ENCODE peak calls at places on chromosomes 3 and 15, in five cellular contexts. X, R, S, B and J are unnamed samples.

GRCh38 chr3:159996018-159996417 is 7.4 kb downstream of the IL12A start:
- DNase-seq in X (no peak), R (no peak), S (no peak), B (peak; percentile 67), J (no peak)

GRCh38 chr15:58077427-58077826 is 11.9 kb upstream of the ALDH1A2 start:
- DNase-seq in X (peak; percentile 49), R (no peak), S (no peak), B (no peak), J (no peak)

GRCh38 chr15:62706361-62706760 is 336.2 kb upstream of the TPM1 start:
- DNase-seq in X (no peak), R (no peak), S (no peak), B (no peak), J (no peak)

GRCh38 chr3:46380471-46381215 is 9.9 kb downstream of the CCR5 start:
- DNase-seq in X (no peak), R (no peak), S (peak; percentile 33), B (no peak), J (no peak)

GRCh38 chr3:111332488-111333095 is 209.4 kb upstream of the CD96 start:
- DNase-seq in X (no peak), R (no peak), S (no peak), B (no peak), J (no peak)

GRCh38 chr3:25021816-25022215 is 406.2 kb upstream of the RARB start:
- DNase-seq in X (peak; percentile 36), R (no peak), S (no peak), B (peak; percentile 16), J (no peak)

GRCh38 chr3:124965413-124965812 is 30.9 kb upstream of the MUC13 start:
- DNase-seq in X (no peak), R (no peak), S (no peak), B (peak; percentile 13), J (no peak)

GRCh38 chr3:168165390-168166269 is 69.9 kb upstream of the GOLIM4 start:
- DNase-seq in X (peak; percentile 76), R (no peak), S (peak; percentile 47), B (peak; percentile 76), J (peak; percentile 90)

GRCh38 chr15:39859609-39860008 is 60.5 kb downstream of the GPR176 start:
- DNase-seq in X (no peak), R (no peak), S (no peak), B (no peak), J (no peak)

GRCh38 chr3:171001957-171002694 is 24.4 kb downstream of the SLC2A2 start:
- DNase-seq in X (no peak), R (no peak), S (no peak), B (peak; percentile 66), J (no peak)

GRCh38 chr15:64344651-64345262 is 11.2 kb downstream of the CSNK1G1 start:
- DNase-seq in X (no peak), R (no peak), S (no peak), B (peak; percentile 26), J (no peak)

GRCh38 chr15:43249699-43250203 is 17.0 kb downstream of the TGM5 start:
- DNase-seq in X (peak; percentile 30), R (no peak), S (no peak), B (peak; percentile 76), J (no peak)

GRCh38 chr3:48601622-48601994 is 6.5 kb upstream of the COL7A1 start:
- DNase-seq in X (no peak), R (no peak), S (no peak), B (no peak), J (no peak)

GRCh38 chr15:22262613-22263020 is 182.3 kb downstream of the OR4M2 start:
- DNase-seq in X (no peak), R (no peak), S (no peak), B (no peak), J (peak; percentile 51)

GRCh38 chr3:13780432-13781173 is 99.3 kb downstream of the WNT7A start:
- DNase-seq in X (no peak), R (no peak), S (no peak), B (no peak), J (no peak)

GRCh38 chr15:56913241-56913640 is 5.2 kb upstream of the TCF12 start:
- DNase-seq in X (no peak), R (no peak), S (no peak), B (no peak), J (no peak)

GRCh38 chr3:129277829-129278271 is 820 bp upstream of the HMCES start:
- DNase-seq in X (peak; percentile 55), R (peak; percentile 56), S (peak; percentile 39), B (peak; percentile 19), J (no peak)

GRCh38 chr3:12308517-12308916 is 19.6 kb downstream of the PPARG start:
- DNase-seq in X (no peak), R (no peak), S (no peak), B (peak; percentile 93), J (peak; percentile 58)

GRCh38 chr3:59163953-59164352 is 114.1 kb upstream of the CFAP20DC start:
- DNase-seq in X (no peak), R (no peak), S (no peak), B (no peak), J (no peak)

GRCh38 chr3:196736670-196737374 is 2.8 kb upstream of the PAK2 start:
- DNase-seq in X (no peak), R (no peak), S (no peak), B (no peak), J (peak; percentile 37)

GRCh38 chr3:196737655-196738054 is 2.0 kb upstream of the PAK2 start:
- DNase-seq in X (no peak), R (no peak), S (no peak), B (no peak), J (no peak)

GRCh38 chr3:196741401-196741761 is 1.7 kb downstream of the PAK2 start:
- DNase-seq in X (no peak), R (no peak), S (no peak), B (no peak), J (no peak)

GRCh38 chr3:196740476-196741400 is 1.1 kb downstream of the PAK2 start:
- DNase-seq in X (peak; percentile 74), R (no peak), S (no peak), B (peak; percentile 56), J (peak; percentile 66)

DNA sequence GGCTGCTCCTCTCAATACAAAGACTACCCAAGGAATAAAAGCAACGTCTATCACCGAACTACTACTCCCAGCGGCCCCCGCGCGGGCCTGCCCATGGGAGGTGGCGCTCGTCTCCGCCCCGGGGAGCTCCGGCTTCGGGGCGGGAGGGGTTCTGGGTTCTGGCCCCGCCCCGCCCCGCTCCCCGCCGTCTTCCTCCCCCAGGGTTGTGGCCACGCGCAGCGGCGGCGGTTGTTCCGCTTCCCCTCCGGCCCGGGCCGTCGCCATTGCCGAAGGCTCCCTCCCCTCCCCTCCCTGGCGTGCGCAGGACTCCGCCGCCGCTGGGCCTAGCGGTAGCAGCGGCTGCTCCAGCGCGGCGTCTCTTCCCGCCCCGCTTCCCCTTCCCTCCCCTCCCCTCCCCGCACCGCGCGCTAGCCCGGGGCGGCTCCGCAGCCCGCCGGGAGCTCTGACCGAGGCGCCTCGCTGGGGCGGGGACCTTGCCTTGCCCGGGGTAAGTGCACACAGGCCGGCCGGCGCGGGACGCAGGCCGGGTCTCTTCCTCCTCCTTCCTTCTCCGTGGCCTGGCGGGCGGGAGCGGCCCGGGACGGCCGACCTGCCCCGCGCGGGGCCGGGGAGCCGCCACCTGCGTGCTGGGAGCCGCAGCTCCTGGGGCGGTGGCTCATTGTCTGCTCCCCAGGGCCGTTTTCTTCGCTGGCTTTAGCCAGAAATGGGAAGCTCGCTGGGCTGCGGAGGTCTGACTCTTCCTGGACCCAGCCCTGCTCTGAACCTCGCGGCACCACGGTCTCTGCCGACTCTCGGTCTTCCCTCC is at the start of gene PAK2:
- DNase-seq in X (peak; percentile 94), R (peak; percentile 87), S (peak; percentile 90), B (peak; percentile 79), J (peak; percentile 86)
- H2BK120ac ChIP-seq in X (no peak within 1 kb of the TSS), R (peak within 1 kb of the TSS; percentile 69), S (no peak within 1 kb of the TSS), B (peak within 1 kb of the TSS; percentile 71), J (peak within 1 kb of the TSS; percentile 94)

DNA sequence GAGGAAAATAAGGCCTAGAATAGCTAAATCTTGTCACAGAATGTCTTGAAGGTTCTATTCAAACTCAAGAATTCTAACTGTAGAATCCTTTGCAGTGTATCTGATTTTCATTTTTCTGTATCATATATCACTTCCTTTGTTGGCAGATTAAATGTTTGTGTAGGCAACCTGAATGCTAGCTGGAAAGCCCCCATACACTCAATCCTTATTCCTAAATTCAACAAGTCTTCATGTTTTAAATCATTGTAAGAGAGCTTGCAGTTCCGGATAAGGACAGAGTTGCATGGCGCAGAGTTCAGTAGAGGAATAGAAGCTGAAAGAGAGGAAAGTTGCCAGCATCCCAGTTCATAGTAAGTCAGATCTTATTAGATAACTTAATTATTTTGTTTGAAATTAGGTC is 242.0 kb upstream of the SEMA6D start:
- DNase-seq in X (no peak), R (no peak), S (no peak), B (no peak), J (no peak)
- H2BK120ac ChIP-seq in X (no peak overlapping the region), R (no peak overlapping the region), S (no peak overlapping the region), B (no peak overlapping the region), J (no peak overlapping the region)

DNA sequence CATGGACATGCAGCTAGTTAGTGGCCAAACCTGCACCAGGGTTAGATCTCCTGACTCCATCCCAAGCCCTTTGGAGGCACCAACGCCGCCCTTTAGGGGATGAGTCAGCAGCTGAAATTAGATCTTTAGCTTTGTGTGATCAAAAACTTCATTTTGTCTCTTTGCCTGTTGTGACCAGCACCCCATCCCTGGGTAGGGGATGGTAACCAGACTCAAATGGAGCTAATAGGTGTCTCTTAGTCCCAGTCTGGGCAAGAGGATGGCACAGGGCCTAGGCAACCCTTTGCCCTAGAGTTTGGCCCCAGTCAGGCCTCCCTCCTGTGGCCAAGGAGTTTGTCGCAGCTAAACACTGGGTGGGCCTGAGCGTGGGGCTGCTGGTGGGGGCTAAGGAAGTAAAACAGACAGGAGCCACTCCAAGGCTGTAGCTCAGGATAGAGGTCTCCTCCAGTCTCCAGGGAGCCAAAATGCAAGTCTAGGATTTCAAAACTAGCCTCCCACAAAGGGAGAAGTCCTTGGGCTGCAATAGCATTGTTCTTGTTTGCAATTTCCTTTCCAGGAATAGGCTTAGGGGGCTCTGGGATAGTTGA is 105.1 kb downstream of the CPN2 start:
- DNase-seq in X (peak; percentile 74), R (peak; percentile 57), S (peak; percentile 47), B (no peak), J (no peak)
- H2BK120ac ChIP-seq in X (no peak overlapping the region), R (no peak overlapping the region), S (no peak overlapping the region), B (no peak overlapping the region), J (peak overlapping the region; percentile 3)

DNA sequence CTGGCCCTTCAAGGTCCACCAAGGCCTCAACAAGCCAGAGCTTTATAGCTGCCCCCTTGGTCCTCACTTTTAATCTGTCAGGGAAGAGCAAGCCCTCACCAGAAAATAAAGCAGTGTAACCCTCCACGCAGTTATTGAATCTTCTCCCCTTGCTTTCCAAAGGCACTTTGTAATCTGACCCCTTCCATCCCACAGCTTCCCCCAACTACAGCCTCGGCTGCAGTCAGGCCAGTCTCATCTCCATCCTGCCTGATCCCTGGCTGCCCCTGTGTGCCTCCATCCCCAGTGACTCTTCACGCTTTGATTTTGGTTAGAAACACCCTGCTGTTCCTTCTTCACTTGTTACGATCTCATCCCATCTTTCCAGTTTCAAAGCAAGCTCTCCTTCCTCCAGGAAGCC is 221.5 kb upstream of the LMCD1 start:
- DNase-seq in X (peak; percentile 45), R (no peak), S (peak; percentile 47), B (no peak), J (no peak)
- H2BK120ac ChIP-seq in X (no peak overlapping the region), R (no peak overlapping the region), S (no peak overlapping the region), B (no peak overlapping the region), J (no peak overlapping the region)